ENCODE peak calls at places on chromosomes 12 and 14, in ten cellular contexts. F is IMR-90, E is upper lobe of left lung, W is prostate gland, I is esophagus squamous epithelium, J is stomach, G is heart left ventricle, U is ovary, D is H1, C is endothelial cell of umbilical vein. Z is an unnamed sample. For H3K4me1, the result is how much of the 10 kb centered on the place peaks cover.

GRCh38 chr12:39199371-39199770 is 243.5 kb downstream of the KIF21A start:
- DNase-seq in F (no peak), E (no peak), W (no peak), I (no peak), J (no peak), G (no peak), U (no peak), D (no peak), C (peak), Z (no peak)

GRCh38 chr12:14849664-14850063 is 6.3 kb upstream of the ART4 start:
- DNase-seq in F (peak), E (no peak), W (no peak), I (no peak), J (no peak), G (no peak), U (no peak), D (no peak), C (peak), Z (no peak)

GRCh38 chr12:109291117-109291516 is 18.0 kb downstream of the FOXN4 start:
- DNase-seq in F (no peak), E (no peak), W (no peak), I (no peak), J (no peak), G (no peak), U (no peak), D (no peak), C (no peak), Z (no peak)

GRCh38 chr14:57834001-57834598 is 31.8 kb downstream of the SLC35F4 start:
- DNase-seq in F (no peak), E (no peak), W (no peak), I (no peak), J (no peak), G (no peak), U (no peak), D (no peak), C (no peak), Z (no peak)

GRCh38 chr12:57550628-57551549 is 1.0 kb downstream of the KIF5A start:
- DNase-seq in F (no peak), E (no peak), W (no peak), I (no peak), J (no peak), G (no peak), U (no peak), D (no peak), C (no peak), Z (no peak)

GRCh38 chr12:97272471-97272870 is 190.1 kb upstream of the RMST start:
- DNase-seq in F (no peak), E (no peak), W (no peak), I (no peak), J (no peak), G (no peak), U (no peak), D (no peak), C (no peak), Z (no peak)

GRCh38 chr14:76686646-76687045 is 74.6 kb upstream of the VASH1 start:
- DNase-seq in F (no peak), E (no peak), W (no peak), I (no peak), J (no peak), G (no peak), U (no peak), D (no peak), C (no peak), Z (no peak)

GRCh38 chr12:59383426-59383822 is 212.4 kb upstream of the SLC16A7 start:
- DNase-seq in F (peak), E (no peak), W (no peak), I (no peak), J (no peak), G (no peak), U (no peak), D (no peak), C (no peak), Z (no peak)

GRCh38 chr14:45621731-45622130 is 368.7 kb upstream of the MIS18BP1 start:
- DNase-seq in F (no peak), E (no peak), W (no peak), I (no peak), J (no peak), G (no peak), U (no peak), D (no peak), C (no peak), Z (no peak)

GRCh38 chr12:11849752-11850504 is 200.5 kb downstream of the ETV6 start:
- DNase-seq in F (no peak), E (no peak), W (no peak), I (no peak), J (no peak), G (no peak), U (no peak), D (no peak), C (no peak), Z (no peak)

GRCh38 chr14:41986726-41987125 is 380.1 kb downstream of the LRFN5 start:
- DNase-seq in F (peak), E (no peak), W (no peak), I (no peak), J (no peak), G (no peak), U (no peak), D (no peak), C (no peak), Z (no peak)

GRCh38 chr12:130711751-130712150 is 4.3 kb downstream of the RIMBP2 start:
- DNase-seq in F (no peak), E (no peak), W (no peak), I (no peak), J (peak), G (no peak), U (no peak), D (no peak), C (no peak), Z (no peak)

GRCh38 chr14:56189306-56189705 is 71.1 kb downstream of the PELI2 start:
- DNase-seq in F (peak), E (no peak), W (no peak), I (no peak), J (no peak), G (no peak), U (no peak), D (no peak), C (peak), Z (no peak)

GRCh38 chr12:100427078-100427477 is 46.6 kb upstream of the NR1H4 start:
- DNase-seq in F (peak), E (no peak), W (no peak), I (no peak), J (no peak), G (no peak), U (no peak), D (no peak), C (no peak), Z (no peak)

GRCh38 chr14:22824711-22825359 is 4.9 kb upstream of the MRPL52 start:
- DNase-seq in F (peak), E (no peak), W (no peak), I (no peak), J (no peak), G (no peak), U (peak), D (no peak), C (peak), Z (no peak)

GRCh38 chr12:57091633-57092528 is 3.0 kb downstream of the NAB2 start:
- DNase-seq in F (no peak), E (no peak), W (no peak), I (no peak), J (no peak), G (no peak), U (no peak), D (no peak), C (no peak), Z (no peak)

GRCh38 chr14:93115069-93115919 is 431 bp downstream of the ITPK1 start:
- DNase-seq in F (peak), E (peak), W (peak), I (peak), J (peak), G (peak), U (peak), D (peak), C (peak), Z (peak)

GRCh38 chr12:116319316-116319715 is 41.8 kb upstream of the MED13L start:
- DNase-seq in F (peak), E (no peak), W (no peak), I (no peak), J (no peak), G (no peak), U (no peak), D (no peak), C (no peak), Z (no peak)

GRCh38 chr12:3004655-3005565 is 45.7 kb downstream of the TEAD4 start:
- DNase-seq in F (no peak), E (no peak), W (no peak), I (no peak), J (no peak), G (no peak), U (no peak), D (no peak), C (no peak), Z (no peak)

GRCh38 chr12:79638490-79638889 is 52.3 kb downstream of the PAWR start:
- DNase-seq in F (no peak), E (no peak), W (no peak), I (no peak), J (no peak), G (no peak), U (no peak), D (no peak), C (no peak), Z (no peak)

GRCh38 chr12:1131811-1132224 is 140.8 kb downstream of the ERC1 start:
- DNase-seq in F (no peak), E (no peak), W (peak), I (no peak), J (peak), G (no peak), U (no peak), D (no peak), C (no peak), Z (peak)

GRCh38 chr14:93011650-93012317 is 88.8 kb downstream of the CHGA start:
- DNase-seq in F (no peak), E (no peak), W (no peak), I (no peak), J (no peak), G (no peak), U (no peak), D (no peak), C (no peak), Z (no peak)

GRCh38 chr14:64729386-64730060 is 25.3 kb downstream of the PLEKHG3 start:
- DNase-seq in F (no peak), E (no peak), W (no peak), I (no peak), J (no peak), G (peak), U (no peak), D (no peak), C (no peak), Z (no peak)

GRCh38 chr12:69684472-69684871 is 14.6 kb downstream of the BEST3 start:
- DNase-seq in F (no peak), E (no peak), W (no peak), I (no peak), J (no peak), G (no peak), U (no peak), D (no peak), C (no peak), Z (no peak)

GRCh38 chr12:26700430-26700829 is 132.6 kb downstream of the ITPR2 start:
- DNase-seq in F (no peak), E (no peak), W (no peak), I (no peak), J (no peak), G (no peak), U (no peak), D (no peak), C (no peak), Z (no peak)
- TF ChIP-seq POLR2A in F (no peak), E (no peak), W (no peak), I (no peak), J (no peak), G (no peak), U (no peak), D (no peak), C (no peak), Z (no peak)

GRCh38 chr12:107327783-107328182 is 234.4 kb upstream of the CRY1 start:
- DNase-seq in F (no peak), E (no peak), W (no peak), I (no peak), J (no peak), G (no peak), U (no peak), D (no peak), C (no peak), Z (no peak)
- H3K4me1 ChIP-seq in F (under half), E (under half), W (under half), I (under half), J (under half), G (under half), U (under half), D (under half), C (under half), Z (under half)

DNA sequence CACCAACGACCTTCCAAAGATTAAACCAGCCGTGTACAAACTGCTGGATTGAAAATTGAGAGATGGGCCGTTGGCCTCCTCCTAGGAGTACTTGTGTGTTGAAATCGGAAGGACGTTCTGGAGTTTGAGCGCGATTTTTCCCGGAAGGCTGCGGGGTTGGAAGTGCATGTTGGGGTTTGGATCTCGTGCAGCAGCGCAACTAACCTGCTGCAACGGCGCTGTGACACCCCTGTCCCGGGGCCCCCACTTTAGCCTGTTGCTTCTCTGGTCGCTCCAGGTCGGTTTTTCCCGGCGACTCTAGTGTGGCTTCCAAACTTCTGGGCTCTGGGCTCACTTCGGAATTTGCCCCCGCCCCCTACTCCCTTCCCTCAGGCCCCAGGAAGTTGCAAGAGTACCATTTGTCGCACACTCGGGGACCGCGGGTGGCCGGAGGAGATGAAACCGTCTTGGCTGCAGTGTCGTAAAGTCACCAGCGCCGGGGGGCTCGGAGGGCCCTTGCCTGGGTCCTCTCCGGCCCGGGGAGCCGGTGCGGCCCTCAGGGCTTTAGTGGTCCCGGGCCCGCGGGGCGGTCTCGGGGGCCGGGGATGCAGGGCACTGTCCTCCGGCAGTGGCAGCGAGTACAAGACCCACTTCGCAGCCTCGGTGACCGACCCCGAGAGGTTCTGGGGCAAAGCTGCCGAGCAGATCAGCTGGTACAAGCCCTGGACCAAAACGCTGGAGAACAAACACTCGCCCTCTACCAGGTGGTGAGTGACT is at the start of gene ACSS3:
- DNase-seq in F (no peak), E (peak), W (peak), I (no peak), J (peak), G (peak), U (peak), D (peak), C (no peak), Z (no peak)
- TF ChIP-seq POLR2A in F (no peak), E (peak), W (no peak), I (no peak), J (no peak), G (peak), U (no peak), D (no peak), C (no peak), Z (no peak)

DNA sequence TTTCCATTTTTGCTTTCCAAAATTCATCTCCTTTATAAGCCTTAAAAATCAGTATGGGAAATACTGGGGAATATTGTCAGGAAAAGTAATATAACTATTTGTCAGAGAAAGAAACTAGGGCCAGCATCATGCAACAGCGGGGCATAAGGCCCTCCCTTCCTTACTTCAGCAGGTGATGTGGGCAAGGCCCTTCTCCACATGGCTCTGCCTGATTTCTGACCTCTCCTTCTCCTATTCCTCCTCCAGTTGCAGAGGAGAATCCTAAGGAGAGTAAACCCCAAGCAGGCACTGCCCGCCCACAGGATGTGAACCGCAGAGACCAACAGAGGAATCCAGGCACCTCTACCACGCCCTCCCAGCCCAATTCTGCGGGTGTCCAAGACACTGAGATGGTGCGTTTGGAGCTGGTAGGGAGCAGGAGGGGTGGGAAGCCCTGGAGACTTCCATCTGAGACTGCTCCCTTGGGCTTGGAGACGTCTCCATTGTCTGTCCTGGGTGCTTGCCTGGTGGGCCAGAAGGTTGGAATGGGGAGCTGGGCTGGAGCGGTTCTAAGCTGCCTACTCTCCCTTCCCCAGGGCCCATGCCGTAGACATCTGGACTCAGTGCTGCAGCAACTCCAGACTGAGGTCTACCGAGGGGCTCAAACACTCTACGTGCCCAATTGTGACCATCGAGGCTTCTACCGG is 2.7 kb upstream of the SOAT2 start:
- DNase-seq in F (no peak), E (no peak), W (no peak), I (no peak), J (peak), G (no peak), U (no peak), D (no peak), C (no peak), Z (no peak)
- H3K4me1 ChIP-seq in F (under half), E (under half), W (under half), I (under half), J (half or more), G (under half), U (under half), D (under half), C (under half), Z (under half)

DNA sequence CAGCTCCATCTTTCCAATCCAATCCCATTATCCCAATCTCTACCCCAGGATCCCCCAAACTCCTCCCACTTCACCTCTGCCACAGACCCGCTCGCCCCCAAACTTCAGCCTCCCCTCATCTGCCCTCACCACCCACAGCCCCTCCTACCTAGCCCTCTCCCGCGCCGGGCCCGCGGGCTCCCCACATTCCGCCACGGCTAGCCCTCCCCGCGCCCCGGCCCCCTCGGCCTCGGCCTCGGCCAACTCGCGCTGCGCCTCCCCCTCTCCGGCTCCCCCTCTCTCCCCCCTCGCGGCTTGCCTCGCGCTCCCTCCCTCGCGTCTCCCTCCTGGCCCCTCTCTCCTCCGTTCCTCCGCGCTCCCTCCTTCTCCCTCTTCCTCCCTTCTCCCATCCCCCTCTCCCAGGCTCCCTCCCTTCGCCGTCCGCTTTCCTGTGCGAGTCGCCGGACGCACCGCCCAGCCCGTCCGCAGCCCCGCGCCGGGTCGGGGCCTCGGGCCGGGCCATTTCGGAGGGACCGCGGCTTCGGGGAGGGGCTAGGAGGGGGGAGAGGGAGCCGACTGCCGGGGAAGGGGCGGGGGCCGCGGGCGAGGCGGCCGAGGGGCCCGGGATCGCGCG is at the start of gene ATN1:
- DNase-seq in F (peak), E (peak), W (peak), I (no peak), J (peak), G (peak), U (peak), D (peak), C (peak), Z (peak)
- TF ChIP-seq POLR2A in F (peak), E (peak), W (peak), I (peak), J (no peak), G (peak), U (peak), D (no peak), C (peak), Z (peak)

DNA sequence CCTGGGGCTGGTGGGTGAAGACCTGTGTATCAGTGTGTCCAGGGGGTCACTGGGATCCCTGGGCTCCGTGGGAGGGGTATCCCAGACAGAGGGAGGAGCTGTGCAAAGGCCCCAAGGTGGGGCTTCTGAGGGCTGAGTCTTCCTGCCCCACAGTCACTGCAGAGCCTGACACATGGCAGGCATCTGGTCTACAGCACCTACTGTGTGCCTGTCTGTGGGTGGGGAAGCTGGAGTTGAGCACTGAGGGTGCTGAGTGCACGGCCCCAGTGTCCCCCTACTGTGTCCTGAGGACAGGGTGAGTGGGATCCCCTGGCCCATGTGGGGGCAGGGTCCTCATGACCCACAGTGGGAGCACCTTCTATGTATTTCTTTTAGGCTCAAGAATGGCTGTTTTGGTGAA is 56.1 kb downstream of the BEGAIN start:
- DNase-seq in F (no peak), E (no peak), W (no peak), I (no peak), J (no peak), G (no peak), U (no peak), D (no peak), C (no peak), Z (no peak)
- H3K4me1 ChIP-seq in F (under half), E (under half), W (under half), I (under half), J (under half), G (under half), U (under half), D (under half), C (under half), Z (under half)

GRCh38 chr14:53748691-53749090 is 207.9 kb downstream of the BMP4 start:
- DNase-seq in F (no peak), E (no peak), W (no peak), I (no peak), J (no peak), G (no peak), U (no peak), D (no peak), C (no peak), Z (no peak)
- TF ChIP-seq POLR2A in F (no peak), E (no peak), W (no peak), I (no peak), J (no peak), G (no peak), U (no peak), D (no peak), C (no peak), Z (no peak)